ENCODE peak calls at places on chromosomes 6 and 20, in four cellular contexts. G, C, H and X are unnamed samples.

GRCh38 chr6:119278625-119279024 is 70.9 kb downstream of the MAN1A1 start:
- DNase-seq in C (no peak), H (no peak), G (no peak), X (no peak)

GRCh38 chr6:34465551-34466241 is at the start of gene PACSIN1:
- DNase-seq in G (no peak), C (no peak), H (no peak), X (peak; percentile 85)

GRCh38 chr6:107753778-107754177 is 70.3 kb downstream of the SCML4 start:
- DNase-seq in G (no peak), C (no peak), H (no peak), X (no peak)

GRCh38 chr6:14784596-14785360 is 461.1 kb upstream of the JARID2 start:
- DNase-seq in G (no peak), H (no peak), C (no peak), X (no peak)

GRCh38 chr6:122995930-122996796 is at the start of gene CLVS2:
- DNase-seq in H (no peak), G (peak; percentile 3), C (no peak), X (no peak)

GRCh38 chr6:131368077-131368911 is 204.7 kb upstream of the ARG1 start:
- DNase-seq in H (no peak), C (peak; percentile 9), G (no peak), X (no peak)

GRCh38 chr6:144063744-144064401 is 31.5 kb downstream of the SF3B5 start:
- DNase-seq in H (peak; percentile 50), C (peak; percentile 59), G (peak; percentile 63), X (peak; percentile 94)

GRCh38 chr6:21398741-21399140 is 194.8 kb upstream of the SOX4 start:
- DNase-seq in G (no peak), C (no peak), H (no peak), X (no peak)

GRCh38 chr20:24790746-24791283 is 158.3 kb upstream of the CST7 start:
- DNase-seq in G (no peak), H (no peak), C (no peak), X (no peak)

GRCh38 chr6:149049230-149049629 is 268.3 kb upstream of the TAB2 start:
- DNase-seq in H (no peak), C (no peak), G (no peak), X (no peak)

GRCh38 chr20:61052796-61053442 is 199.1 kb upstream of the CDH4 start:
- DNase-seq in C (no peak), G (no peak), H (no peak), X (no peak)

GRCh38 chr20:6708010-6708409 is 59.5 kb upstream of the BMP2 start:
- DNase-seq in G (no peak), H (no peak), C (no peak), X (no peak)

GRCh38 chr20:31605902-31606677 is 1.0 kb downstream of the ID1 start:
- DNase-seq in C (no peak), H (peak; percentile 47), G (no peak), X (peak; percentile 59)

GRCh38 chr6:18237167-18237566 is 27.2 kb downstream of the DEK start:
- DNase-seq in C (no peak), H (no peak), G (no peak), X (no peak)

GRCh38 chr20:2051920-2052319 is 49.7 kb upstream of the STK35 start:
- DNase-seq in C (no peak), G (no peak), H (no peak), X (no peak)

GRCh38 chr20:7152071-7152470 is 384.6 kb downstream of the BMP2 start:
- DNase-seq in H (no peak), C (no peak), G (no peak), X (no peak)

GRCh38 chr6:35044771-35045275 is 96.3 kb downstream of the TCP11 start:
- DNase-seq in H (no peak), G (no peak), C (no peak), X (no peak)

GRCh38 chr6:25613415-25613814 is 38.6 kb upstream of the SCGN start:
- DNase-seq in G (no peak), C (no peak), H (no peak), X (no peak)

GRCh38 chr6:12134581-12134980 is 122.5 kb downstream of the HIVEP1 start:
- DNase-seq in H (no peak), C (no peak), G (no peak), X (no peak)

GRCh38 chr20:57964011-57964862 is 254.4 kb upstream of the PMEPA1 start:
- DNase-seq in H (no peak), G (no peak), C (no peak), X (no peak)

GRCh38 chr20:3753098-3753497 is 14.5 kb downstream of the ADISSP start:
- DNase-seq in C (no peak), H (peak; percentile 71), G (peak; percentile 89), X (peak; percentile 46)

GRCh38 chr6:11358904-11359840 is 126.7 kb upstream of the NEDD9 start:
- DNase-seq in H (peak; percentile 93), G (no peak), C (no peak), X (no peak)

GRCh38 chr20:52033313-52033712 is 158.3 kb downstream of the ZFP64 start:
- DNase-seq in H (no peak), G (no peak), C (no peak), X (no peak)

GRCh38 chr20:35232575-35232974 is 6.1 kb downstream of the MMP24 start:
- DNase-seq in C (no peak), G (no peak), H (no peak), X (no peak)

GRCh38 chr6:1871936-1872335 is 262.2 kb downstream of the FOXC1 start:
- DNase-seq in C (no peak), G (no peak), H (no peak), X (no peak)

GRCh38 chr6:130600880-130601341 is 226.3 kb upstream of the SMLR1 start:
- DNase-seq in G (no peak), H (no peak), C (no peak), X (no peak)

GRCh38 chr6:35452186-35453090 is at the start of gene FANCE:
- DNase-seq in C (peak; percentile 72), H (peak; percentile 84), G (peak; percentile 70), X (peak; percentile 99)

GRCh38 chr20:11247943-11248475 is 574.2 kb upstream of the JAG1 start:
- DNase-seq in G (no peak), C (no peak), H (no peak), X (no peak)

GRCh38 chr20:31452575-31452974 is 12.1 kb downstream of the DEFB123 start:
- DNase-seq in C (no peak), G (no peak), H (no peak), X (no peak)

GRCh38 chr6:73644941-73645591 is 8.7 kb downstream of the SLC17A5 start:
- DNase-seq in H (no peak), G (no peak), C (no peak), X (no peak)

GRCh38 chr20:14604143-14604542 is 266.7 kb upstream of the FLRT3 start:
- DNase-seq in C (no peak), H (no peak), G (no peak), X (no peak)

GRCh38 chr6:142187209-142187608 is 40.1 kb downstream of the VTA1 start:
- DNase-seq in G (no peak), H (no peak), C (no peak), X (peak; percentile 14)

GRCh38 chr6:159996087-159996622 is 27.3 kb downstream of the IGF2R start:
- DNase-seq in G (no peak), C (no peak), H (no peak), X (no peak)

GRCh38 chr6:159998543-159998942 is 29.7 kb downstream of the IGF2R start:
- DNase-seq in H (no peak), G (no peak), C (no peak), X (no peak)

GRCh38 chr6:159996626-159997497 is 28.0 kb downstream of the IGF2R start:
- DNase-seq in H (no peak), G (no peak), C (no peak), X (no peak)

GRCh38 chr6:159999240-159999671 is 30.4 kb downstream of the IGF2R start:
- DNase-seq in C (no peak), H (peak; percentile 69), G (no peak), X (peak; percentile 85)

GRCh38 chr6:159997498-159998101 is 28.7 kb downstream of the IGF2R start:
- DNase-seq in C (no peak), G (no peak), H (peak; percentile 59), X (no peak)
- H3K9me3 ChIP-seq in C (peaks cover 6% of the 10 kb centered on the region), G (no peaks in the 10 kb centered on the region), H (no peaks in the 10 kb centered on the region), X (peaks cover 1% of the 10 kb centered on the region)

GRCh38 chr20:63454729-63455567 is 17.5 kb downstream of the KCNQ2 start:
- DNase-seq in G (no peak), H (no peak), C (no peak), X (no peak)
- TF ChIP-seq REST in G (no peak), H (no peak), C (no peak), X (no peak)

GRCh38 chr6:162976141-162976540 is 248.4 kb downstream of the PACRG start:
- DNase-seq in H (no peak), C (no peak), G (no peak), X (no peak)
- TF ChIP-seq HDAC2 in H (no peak), C (no peak), G (no peak), X (no peak)

GRCh38 chr6:168713013-168713412 is 272.0 kb downstream of the SMOC2 start:
- DNase-seq in C (no peak), H (no peak), G (no peak), X (no peak)
- H3K9me3 ChIP-seq in C (no peaks in the 10 kb centered on the region), H (no peaks in the 10 kb centered on the region), G (no peaks in the 10 kb centered on the region), X (no peaks in the 10 kb centered on the region)

DNA sequence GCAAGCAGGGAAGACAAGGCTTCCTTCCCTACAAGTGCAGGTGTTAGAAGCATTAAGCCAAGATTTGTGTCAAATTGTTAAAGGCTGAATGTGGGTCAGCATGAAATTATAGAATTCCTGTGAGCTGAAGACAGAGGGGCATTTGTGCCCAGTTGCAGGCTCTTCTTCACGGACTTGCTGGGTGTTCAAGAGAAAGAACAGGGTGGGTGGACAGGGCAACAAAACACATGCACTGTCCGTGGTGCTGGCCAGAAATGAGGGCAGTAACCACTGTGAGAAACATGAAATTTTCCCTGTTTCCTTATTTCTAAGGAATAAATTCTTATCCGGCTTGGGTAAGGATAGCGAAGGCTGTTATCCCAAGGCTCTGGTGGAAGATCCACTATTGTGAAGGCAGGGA is 579.5 kb upstream of the HTR1E start:
- DNase-seq in G (no peak), H (no peak), C (no peak), X (no peak)
- TF ChIP-seq REST in G (no peak), H (peak; percentile 65), C (peak; percentile 57), X (no peak)

DNA sequence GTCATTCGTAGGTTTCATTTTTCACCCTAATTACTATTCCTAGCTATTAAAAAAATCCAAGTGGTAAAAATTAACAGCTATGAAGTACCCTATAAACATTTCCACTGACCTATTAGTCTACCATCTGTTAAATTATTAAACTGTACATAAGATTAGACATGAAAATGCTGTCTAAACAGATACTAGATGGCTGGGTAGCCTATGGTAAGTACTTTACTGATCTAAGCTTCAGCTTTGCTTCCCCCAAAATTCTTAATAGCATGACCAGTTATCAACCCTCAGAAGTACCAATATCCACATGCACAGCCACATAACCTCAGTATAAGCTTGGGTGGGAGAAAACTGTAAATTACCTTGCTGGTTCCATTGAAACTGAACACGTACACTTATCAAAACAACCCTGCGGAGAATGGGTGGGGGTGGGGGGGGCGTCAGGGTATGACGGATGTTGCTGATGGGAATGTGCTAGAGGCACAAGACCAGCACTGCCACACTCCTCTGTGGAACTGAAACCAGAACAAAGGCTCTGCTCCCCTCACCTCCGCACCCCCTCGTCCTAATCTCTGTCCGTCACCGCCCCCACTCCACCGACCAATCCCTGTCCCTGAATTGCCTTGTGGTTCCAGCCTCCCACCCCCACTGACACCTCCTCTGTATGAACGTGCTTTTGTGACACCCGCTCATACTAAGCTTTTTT is 45.3 kb downstream of the B4GALT5 start:
- DNase-seq in H (no peak), C (peak; percentile 96), G (no peak), X (peak; percentile 92)
- TF ChIP-seq HDAC2 in H (no peak), C (no peak), G (no peak), X (peak; percentile 23)